ENCODE peak calls at places on chromosomes 4 and X, in seven cellular contexts. W is stimulated activated CD4-positive, alpha-beta T cell treated with anti-CD3 and anti-CD28 coated beads, Interleukin-1b, Interleukin-23, amount 100 ng/mL, for 4 hours; F is iris pigment epithelial cell; P is choroid plexus epithelial cell; N is hippocampal formation; K is breast epithelium; G is cardiac muscle cell. B is an unnamed sample.
A peak's percentile ranks its signal among the peaks of the same experiment; 100 is the strongest.

GRCh38 chr4:89700766-89701165 is 136.2 kb downstream of the SNCA start:
- DNase-seq in W (no peak), F (no peak), P (no peak), N (no peak), K (no peak), G (no peak), B (no peak)

GRCh38 chrX:51804741-51805140 is 61.5 kb downstream of the GSPT2 start:
- DNase-seq in W (no peak), F (no peak), P (no peak), N (no peak), K (no peak), G (no peak), B (no peak)

GRCh38 chr4:173289351-173289725 is 44.8 kb downstream of the HMGB2 start:
- DNase-seq in W (no peak), F (peak; percentile 8), P (no peak), N (no peak), K (no peak), G (peak; percentile 58), B (no peak)

GRCh38 chrX:30649859-30650258 is 3.4 kb upstream of the GK start:
- DNase-seq in W (no peak), F (peak; percentile 55), P (peak; percentile 54), N (no peak), K (no peak), G (peak; percentile 27), B (no peak)

GRCh38 chrX:73847991-73848390 is 285.0 kb downstream of the CHIC1 start:
- DNase-seq in W (no peak), F (no peak), P (peak; percentile 2), N (no peak), K (no peak), G (peak; percentile 1), B (no peak)

GRCh38 chr4:92825785-92826184 is 522.0 kb downstream of the GRID2 start:
- DNase-seq in W (no peak), F (no peak), P (no peak), N (no peak), K (no peak), G (no peak), B (no peak)

GRCh38 chr4:3699678-3700077 is 66.5 kb upstream of the ADRA2C start:
- DNase-seq in W (no peak), F (no peak), P (no peak), N (no peak), K (no peak), G (no peak), B (no peak)

GRCh38 chr4:147096667-147097604 is 151.3 kb upstream of the TTC29 start:
- DNase-seq in W (no peak), F (peak; percentile 64), P (peak; percentile 82), N (peak; percentile 60), K (no peak), G (peak; percentile 82), B (no peak)

GRCh38 chr4:139555705-139556070 is 331 bp downstream of the SETD7 start:
- DNase-seq in W (no peak), F (no peak), P (no peak), N (no peak), K (peak; percentile 55), G (no peak), B (peak; percentile 38)

GRCh38 chr4:183362916-183363542 is 40.8 kb upstream of the CLDN24 start:
- DNase-seq in W (no peak), F (peak; percentile 53), P (peak; percentile 54), N (no peak), K (no peak), G (peak; percentile 68), B (no peak)

GRCh38 chr4:139666735-139667266 is 1.2 kb downstream of the MGST2 start:
- DNase-seq in W (no peak), F (peak; percentile 91), P (peak; percentile 91), N (peak; percentile 14), K (peak; percentile 66), G (peak; percentile 67), B (no peak)

GRCh38 chr4:159071969-159072765 is 30.7 kb upstream of the RAPGEF2 start:
- DNase-seq in W (no peak), F (peak; percentile 75), P (peak; percentile 69), N (no peak), K (no peak), G (no peak), B (no peak)

GRCh38 chr4:44017422-44017739 is 431.2 kb downstream of the KCTD8 start:
- DNase-seq in W (no peak), F (no peak), P (no peak), N (no peak), K (no peak), G (no peak), B (no peak)

GRCh38 chrX:140354431-140355120 is 150.3 kb downstream of the SOX3 start:
- DNase-seq in W (no peak), F (no peak), P (no peak), N (no peak), K (no peak), G (no peak), B (no peak)

GRCh38 chrX:151680805-151681204 is 14.5 kb upstream of the PRRG3 start:
- DNase-seq in W (peak; percentile 34), F (peak; percentile 23), P (peak; percentile 39), N (no peak), K (peak; percentile 52), G (peak; percentile 25), B (no peak)

GRCh38 chrX:70084592-70084991 is 22.3 kb downstream of the OTUD6A start:
- DNase-seq in W (no peak), F (no peak), P (no peak), N (no peak), K (no peak), G (no peak), B (no peak)

GRCh38 chr4:104472766-104473165 is 21.9 kb downstream of the CXXC4 start:
- DNase-seq in W (no peak), F (no peak), P (no peak), N (no peak), K (no peak), G (no peak), B (no peak)

GRCh38 chr4:2008921-2009650 is at the start of gene NELFA:
- DNase-seq in W (peak; percentile 89), F (peak; percentile 91), P (peak; percentile 94), N (peak; percentile 91), K (peak; percentile 94), G (peak; percentile 95), B (peak; percentile 92)

GRCh38 chr4:82774711-82775171 is 23.9 kb downstream of the SCD5 start:
- DNase-seq in W (no peak), F (no peak), P (peak; percentile 12), N (no peak), K (no peak), G (no peak), B (no peak)

GRCh38 chrX:33204889-33205288 is 6.5 kb downstream of the DMD start:
- DNase-seq in W (no peak), F (peak; percentile 86), P (peak; percentile 65), N (no peak), K (no peak), G (peak; percentile 46), B (no peak)

GRCh38 chrX:18920566-18920965 is 63.3 kb downstream of the PHKA2 start:
- DNase-seq in W (no peak), F (no peak), P (no peak), N (no peak), K (no peak), G (no peak), B (no peak)